ENCODE peak calls at places on chromosomes 13 and 19, in ten cellular contexts. One of them, this sample, is unnamed. For H3K36me3 and H3K4me1, the result is how much of the 10 kb centered on the place peaks cover.

GRCh38 chr13:92260363-92260762 is 861.9 kb downstream of the GPC5 start:
- DNase-seq in body of pancreas: no peak
- DNase-seq in SK-N-SH: no peak
- DNase-seq in left ventricle myocardium inferior: no peak
- DNase-seq in cardiac muscle cell: no peak
- DNase-seq in PC-3: no peak
- DNase-seq in GM23338: peak
- DNase-seq in left lung: no peak
- DNase-seq in esophagus squamous epithelium: no peak
- DNase-seq in heart left ventricle: no peak
- DNase-seq in this sample: peak

GRCh38 chr13:41547253-41548000 is 90.1 kb downstream of the RGCC start:
- DNase-seq in cardiac muscle cell: peak
- DNase-seq in left lung: peak
- DNase-seq in body of pancreas: peak
- DNase-seq in esophagus squamous epithelium: no peak
- DNase-seq in GM23338: no peak
- DNase-seq in PC-3: no peak
- DNase-seq in heart left ventricle: peak
- DNase-seq in left ventricle myocardium inferior: peak
- DNase-seq in SK-N-SH: no peak
- DNase-seq in this sample: no peak

GRCh38 chr19:49117677-49118564 is 1.0 kb downstream of the C19orf73 start:
- DNase-seq in PC-3: no peak
- DNase-seq in heart left ventricle: peak
- DNase-seq in left ventricle myocardium inferior: peak
- DNase-seq in esophagus squamous epithelium: no peak
- DNase-seq in left lung: no peak
- DNase-seq in cardiac muscle cell: no peak
- DNase-seq in GM23338: no peak
- DNase-seq in SK-N-SH: peak
- DNase-seq in body of pancreas: no peak
- DNase-seq in this sample: no peak

GRCh38 chr19:6138066-6138465 is 2.6 kb downstream of the ACSBG2 start:
- DNase-seq in GM23338: no peak
- DNase-seq in left ventricle myocardium inferior: no peak
- DNase-seq in heart left ventricle: no peak
- DNase-seq in SK-N-SH: peak
- DNase-seq in cardiac muscle cell: no peak
- DNase-seq in PC-3: no peak
- DNase-seq in left lung: no peak
- DNase-seq in esophagus squamous epithelium: no peak
- DNase-seq in body of pancreas: no peak
- DNase-seq in this sample: no peak

GRCh38 chr13:98453254-98453843 is 123.6 kb downstream of the STK24 start:
- DNase-seq in SK-N-SH: no peak
- DNase-seq in GM23338: no peak
- DNase-seq in body of pancreas: no peak
- DNase-seq in PC-3: no peak
- DNase-seq in cardiac muscle cell: no peak
- DNase-seq in left ventricle myocardium inferior: no peak
- DNase-seq in left lung: no peak
- DNase-seq in heart left ventricle: no peak
- DNase-seq in esophagus squamous epithelium: no peak
- DNase-seq in this sample: no peak

GRCh38 chr19:28737021-28737525 is 475.9 kb downstream of the UQCRFS1 start:
- DNase-seq in SK-N-SH: no peak
- DNase-seq in heart left ventricle: no peak
- DNase-seq in PC-3: peak
- DNase-seq in left ventricle myocardium inferior: no peak
- DNase-seq in body of pancreas: peak
- DNase-seq in esophagus squamous epithelium: no peak
- DNase-seq in left lung: no peak
- DNase-seq in cardiac muscle cell: peak
- DNase-seq in GM23338: peak
- DNase-seq in this sample: peak

GRCh38 chr19:55070755-55071502 is 4.7 kb upstream of the EPS8L1 start:
- DNase-seq in left lung: peak
- DNase-seq in body of pancreas: peak
- DNase-seq in PC-3: peak
- DNase-seq in cardiac muscle cell: peak
- DNase-seq in heart left ventricle: no peak
- DNase-seq in left ventricle myocardium inferior: no peak
- DNase-seq in esophagus squamous epithelium: no peak
- DNase-seq in SK-N-SH: no peak
- DNase-seq in GM23338: no peak
- DNase-seq in this sample: no peak

GRCh38 chr19:33720691-33721682 is 75.7 kb upstream of the KCTD15 start:
- DNase-seq in PC-3: no peak
- DNase-seq in SK-N-SH: no peak
- DNase-seq in esophagus squamous epithelium: no peak
- DNase-seq in left ventricle myocardium inferior: no peak
- DNase-seq in body of pancreas: no peak
- DNase-seq in GM23338: no peak
- DNase-seq in left lung: no peak
- DNase-seq in heart left ventricle: no peak
- DNase-seq in cardiac muscle cell: no peak
- DNase-seq in this sample: no peak

GRCh38 chr19:47446534-47447469 is 24.9 kb downstream of the SLC8A2 start:
- DNase-seq in esophagus squamous epithelium: no peak
- DNase-seq in body of pancreas: no peak
- DNase-seq in PC-3: peak
- DNase-seq in heart left ventricle: no peak
- DNase-seq in cardiac muscle cell: peak
- DNase-seq in left lung: no peak
- DNase-seq in left ventricle myocardium inferior: no peak
- DNase-seq in SK-N-SH: peak
- DNase-seq in GM23338: peak
- DNase-seq in this sample: peak

GRCh38 chr19:57830071-57830602 is at the start of gene ZNF587B:
- DNase-seq in left ventricle myocardium inferior: peak
- DNase-seq in esophagus squamous epithelium: no peak
- DNase-seq in cardiac muscle cell: peak
- DNase-seq in heart left ventricle: peak
- DNase-seq in left lung: peak
- DNase-seq in GM23338: peak
- DNase-seq in PC-3: peak
- DNase-seq in SK-N-SH: peak
- DNase-seq in body of pancreas: peak
- DNase-seq in this sample: peak

GRCh38 chr19:41860419-41861097 is 503 bp downstream of the RPS19 start:
- DNase-seq in heart left ventricle: no peak
- DNase-seq in cardiac muscle cell: peak
- DNase-seq in left lung: no peak
- DNase-seq in SK-N-SH: peak
- DNase-seq in left ventricle myocardium inferior: no peak
- DNase-seq in body of pancreas: peak
- DNase-seq in PC-3: no peak
- DNase-seq in GM23338: no peak
- DNase-seq in esophagus squamous epithelium: no peak
- DNase-seq in this sample: no peak

GRCh38 chr19:4988770-4989251 is 19.9 kb downstream of the KDM4B start:
- DNase-seq in body of pancreas: peak
- DNase-seq in left lung: no peak
- DNase-seq in SK-N-SH: no peak
- DNase-seq in cardiac muscle cell: peak
- DNase-seq in esophagus squamous epithelium: no peak
- DNase-seq in heart left ventricle: peak
- DNase-seq in left ventricle myocardium inferior: peak
- DNase-seq in GM23338: no peak
- DNase-seq in PC-3: no peak
- DNase-seq in this sample: no peak

GRCh38 chr13:41916173-41916954 is 44.5 kb downstream of the VWA8 start:
- DNase-seq in body of pancreas: no peak
- DNase-seq in left lung: no peak
- DNase-seq in GM23338: no peak
- DNase-seq in cardiac muscle cell: peak
- DNase-seq in PC-3: peak
- DNase-seq in SK-N-SH: no peak
- DNase-seq in left ventricle myocardium inferior: no peak
- DNase-seq in esophagus squamous epithelium: no peak
- DNase-seq in heart left ventricle: no peak
- DNase-seq in this sample: peak

DNA sequence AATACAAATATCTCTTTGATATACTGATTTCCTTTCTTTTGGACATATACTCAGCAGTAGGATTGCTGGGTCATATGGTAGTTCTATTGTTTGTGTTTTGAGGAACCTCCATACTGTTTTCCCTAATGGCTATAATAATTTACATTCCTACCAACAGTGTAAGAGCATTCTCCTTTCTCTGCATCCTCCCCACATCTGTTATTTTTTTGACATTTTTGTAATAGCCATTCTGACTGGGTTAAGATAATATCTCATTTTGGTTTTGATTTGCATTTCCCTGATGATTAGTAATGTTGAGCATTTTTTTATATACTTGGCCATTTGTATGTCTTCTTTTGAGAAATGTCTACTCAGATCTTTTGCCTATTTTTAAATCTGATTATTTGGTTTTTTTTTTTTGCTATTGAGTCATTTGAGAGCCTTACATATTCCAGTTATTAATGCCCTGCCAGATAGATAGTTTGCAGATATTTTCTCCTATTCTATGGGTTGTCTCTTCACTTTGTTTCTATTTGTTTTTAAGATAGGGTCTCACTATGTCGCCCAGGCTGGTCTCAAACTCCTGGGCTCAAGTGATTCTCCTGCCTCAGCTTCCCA is 95.7 kb downstream of the FNDC3A start:
- DNase-seq in heart left ventricle: no peak
- DNase-seq in cardiac muscle cell: no peak
- DNase-seq in PC-3: no peak
- DNase-seq in left lung: no peak
- DNase-seq in SK-N-SH: no peak
- DNase-seq in esophagus squamous epithelium: no peak
- DNase-seq in GM23338: no peak
- DNase-seq in left ventricle myocardium inferior: no peak
- DNase-seq in body of pancreas: no peak
- DNase-seq in this sample: no peak
- TF ChIP-seq CTCF in heart left ventricle: no peak
- TF ChIP-seq CTCF in cardiac muscle cell: no peak
- TF ChIP-seq CTCF in PC-3: no peak
- TF ChIP-seq CTCF in left lung: no peak
- TF ChIP-seq CTCF in SK-N-SH: no peak
- TF ChIP-seq CTCF in esophagus squamous epithelium: no peak
- TF ChIP-seq CTCF in GM23338: no peak
- TF ChIP-seq CTCF in left ventricle myocardium inferior: no peak
- TF ChIP-seq CTCF in body of pancreas: no peak
- TF ChIP-seq CTCF in this sample: no peak

DNA sequence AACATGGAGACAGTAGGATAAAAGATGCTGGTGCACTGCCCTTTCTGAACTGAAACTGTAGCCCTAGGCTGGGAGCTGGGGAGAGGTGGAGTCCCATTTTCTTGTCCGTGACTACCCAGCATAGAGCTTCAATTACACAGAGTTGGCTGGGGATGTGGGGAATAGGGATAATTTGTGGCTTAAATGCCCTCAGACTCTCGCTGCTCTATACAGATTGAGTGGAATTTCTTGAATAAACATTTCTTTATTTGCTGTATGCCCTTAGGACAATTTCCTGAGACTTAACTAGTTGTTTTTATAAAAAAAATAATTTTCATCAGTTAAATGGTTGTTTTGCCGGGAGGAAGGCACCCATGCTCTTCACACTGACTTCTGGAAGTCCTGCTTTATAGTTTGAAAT is 7.2 kb downstream of the IGFL2 start:
- DNase-seq in esophagus squamous epithelium: no peak
- DNase-seq in cardiac muscle cell: no peak
- DNase-seq in heart left ventricle: no peak
- DNase-seq in SK-N-SH: no peak
- DNase-seq in left lung: no peak
- DNase-seq in GM23338: no peak
- DNase-seq in body of pancreas: no peak
- DNase-seq in left ventricle myocardium inferior: no peak
- DNase-seq in PC-3: no peak
- DNase-seq in this sample: no peak
- H3K36me3 ChIP-seq in esophagus squamous epithelium: under half
- H3K36me3 ChIP-seq in cardiac muscle cell: under half
- H3K36me3 ChIP-seq in heart left ventricle: under half
- H3K36me3 ChIP-seq in SK-N-SH: under half
- H3K36me3 ChIP-seq in left lung: under half
- H3K36me3 ChIP-seq in GM23338: under half
- H3K36me3 ChIP-seq in body of pancreas: under half
- H3K36me3 ChIP-seq in left ventricle myocardium inferior: under half
- H3K36me3 ChIP-seq in PC-3: under half
- H3K36me3 ChIP-seq in this sample: under half

GRCh38 chr19:19662344-19662743 is 1.1 kb downstream of the ATP13A1 start:
- DNase-seq in esophagus squamous epithelium: no peak
- DNase-seq in heart left ventricle: no peak
- DNase-seq in GM23338: no peak
- DNase-seq in cardiac muscle cell: no peak
- DNase-seq in PC-3: no peak
- DNase-seq in SK-N-SH: no peak
- DNase-seq in left ventricle myocardium inferior: no peak
- DNase-seq in body of pancreas: no peak
- DNase-seq in left lung: peak
- DNase-seq in this sample: no peak

GRCh38 chr19:19663292-19664120 is at the start of gene ATP13A1:
- DNase-seq in GM23338: peak
- DNase-seq in SK-N-SH: peak
- DNase-seq in body of pancreas: peak
- DNase-seq in cardiac muscle cell: peak
- DNase-seq in left lung: peak
- DNase-seq in heart left ventricle: peak
- DNase-seq in esophagus squamous epithelium: peak
- DNase-seq in PC-3: peak
- DNase-seq in left ventricle myocardium inferior: peak
- DNase-seq in this sample: peak

GRCh38 chr19:19661675-19662251 is 1.7 kb downstream of the ATP13A1 start:
- DNase-seq in body of pancreas: no peak
- DNase-seq in GM23338: no peak
- DNase-seq in left lung: peak
- DNase-seq in cardiac muscle cell: no peak
- DNase-seq in heart left ventricle: no peak
- DNase-seq in esophagus squamous epithelium: no peak
- DNase-seq in PC-3: no peak
- DNase-seq in SK-N-SH: peak
- DNase-seq in left ventricle myocardium inferior: no peak
- DNase-seq in this sample: peak

GRCh38 chr19:19661141-19661674 is 2.3 kb downstream of the ATP13A1 start:
- DNase-seq in SK-N-SH: no peak
- DNase-seq in GM23338: no peak
- DNase-seq in left lung: peak
- DNase-seq in PC-3: no peak
- DNase-seq in heart left ventricle: no peak
- DNase-seq in left ventricle myocardium inferior: no peak
- DNase-seq in esophagus squamous epithelium: no peak
- DNase-seq in cardiac muscle cell: no peak
- DNase-seq in body of pancreas: no peak
- DNase-seq in this sample: no peak

GRCh38 chr19:19662866-19663291 is 597 bp downstream of the ATP13A1 start:
- DNase-seq in SK-N-SH: no peak
- DNase-seq in PC-3: no peak
- DNase-seq in left ventricle myocardium inferior: peak
- DNase-seq in GM23338: no peak
- DNase-seq in left lung: no peak
- DNase-seq in body of pancreas: no peak
- DNase-seq in esophagus squamous epithelium: no peak
- DNase-seq in cardiac muscle cell: peak
- DNase-seq in heart left ventricle: no peak
- DNase-seq in this sample: no peak
- H3K4me1 ChIP-seq in SK-N-SH: under half
- H3K4me1 ChIP-seq in PC-3: under half
- H3K4me1 ChIP-seq in left ventricle myocardium inferior: under half
- H3K4me1 ChIP-seq in GM23338: under half
- H3K4me1 ChIP-seq in left lung: under half
- H3K4me1 ChIP-seq in body of pancreas: under half
- H3K4me1 ChIP-seq in esophagus squamous epithelium: half or more
- H3K4me1 ChIP-seq in cardiac muscle cell: under half
- H3K4me1 ChIP-seq in heart left ventricle: under half
- H3K4me1 ChIP-seq in this sample: under half

GRCh38 chr13:72808917-72809500 is 27.1 kb downstream of the PIBF1 start:
- DNase-seq in GM23338: peak
- DNase-seq in heart left ventricle: no peak
- DNase-seq in body of pancreas: no peak
- DNase-seq in left ventricle myocardium inferior: no peak
- DNase-seq in esophagus squamous epithelium: no peak
- DNase-seq in cardiac muscle cell: peak
- DNase-seq in left lung: no peak
- DNase-seq in SK-N-SH: peak
- DNase-seq in PC-3: peak
- DNase-seq in this sample: peak
- TF ChIP-seq CTCF in GM23338: no peak
- TF ChIP-seq CTCF in heart left ventricle: peak
- TF ChIP-seq CTCF in body of pancreas: peak
- TF ChIP-seq CTCF in left ventricle myocardium inferior: peak
- TF ChIP-seq CTCF in esophagus squamous epithelium: peak
- TF ChIP-seq CTCF in cardiac muscle cell: peak
- TF ChIP-seq CTCF in left lung: peak
- TF ChIP-seq CTCF in SK-N-SH: peak
- TF ChIP-seq CTCF in PC-3: peak
- TF ChIP-seq CTCF in this sample: peak

This sample was measured in A673.